ENCODE peak calls at places on chromosome 12, in nine cellular contexts. W is pancreas; J is transverse colon; C is CD8-positive, alpha-beta T cell; G is HCT116; K is right atrium auricular region; O is cardiac muscle cell; Q is H1; L is psoas muscle. P is an unnamed sample. For H3K36me3, H3K4me1 and H3K9me3, the result is how much of the 10 kb centered on the place peaks cover.

GRCh38 chr12:46964496-46965098 is 114.8 kb upstream of the PCED1B start:
- DNase-seq in W (no peak), J (no peak), C (no peak), G (no peak), K (no peak), O (peak), Q (no peak), L (no peak), P (no peak)

GRCh38 chr12:114041590-114041989 is 75.5 kb upstream of the RBM19 start:
- DNase-seq in W (no peak), J (no peak), C (no peak), G (no peak), K (no peak), O (no peak), Q (no peak), L (no peak), P (no peak)

GRCh38 chr12:107356266-107356936 is 263.1 kb upstream of the CRY1 start:
- DNase-seq in W (no peak), J (no peak), C (no peak), G (no peak), K (no peak), O (no peak), Q (no peak), L (no peak), P (no peak)

GRCh38 chr12:68236421-68237059 is 10.9 kb upstream of the IL26 start:
- DNase-seq in W (no peak), J (no peak), C (peak), G (no peak), K (no peak), O (no peak), Q (no peak), L (no peak), P (no peak)

GRCh38 chr12:25155031-25155576 is 39.9 kb downstream of the DNAI7 start:
- DNase-seq in W (no peak), J (no peak), C (no peak), G (peak), K (no peak), O (peak), Q (no peak), L (no peak), P (no peak)

GRCh38 chr12:82740129-82741000 is 53.7 kb downstream of the TMTC2 start:
- DNase-seq in W (no peak), J (no peak), C (no peak), G (peak), K (no peak), O (no peak), Q (no peak), L (no peak), P (no peak)

GRCh38 chr12:16021026-16021425 is 109.9 kb downstream of the DERA start:
- DNase-seq in W (no peak), J (no peak), C (no peak), G (no peak), K (no peak), O (no peak), Q (no peak), L (no peak), P (no peak)

GRCh38 chr12:34198924-34199323 is 176.6 kb downstream of the ALG10 start:
- DNase-seq in W (no peak), J (no peak), C (no peak), G (no peak), K (peak), O (no peak), Q (no peak), L (no peak), P (no peak)

GRCh38 chr12:59459966-59460365 is 135.9 kb upstream of the SLC16A7 start:
- DNase-seq in W (no peak), J (no peak), C (no peak), G (no peak), K (no peak), O (no peak), Q (no peak), L (no peak), P (no peak)

GRCh38 chr12:121196902-121197301 is 13.0 kb upstream of the P2RX4 start:
- DNase-seq in W (no peak), J (no peak), C (no peak), G (no peak), K (no peak), O (no peak), Q (no peak), L (no peak), P (no peak)

GRCh38 chr12:120466560-120467315 is 2.8 kb downstream of the SRSF9 start:
- DNase-seq in W (no peak), J (peak), C (no peak), G (peak), K (no peak), O (peak), Q (no peak), L (no peak), P (no peak)

GRCh38 chr12:49212572-49212971 is 23.7 kb upstream of the TUBA1A start:
- DNase-seq in W (no peak), J (no peak), C (no peak), G (no peak), K (no peak), O (no peak), Q (no peak), L (no peak), P (no peak)

GRCh38 chr12:124913474-124914391 is 717 bp downstream of the UBC start:
- DNase-seq in W (peak), J (peak), C (peak), G (no peak), K (peak), O (peak), Q (no peak), L (peak), P (peak)

GRCh38 chr12:65487679-65488078 is 209.2 kb downstream of the MSRB3 start:
- DNase-seq in W (no peak), J (no peak), C (no peak), G (no peak), K (no peak), O (no peak), Q (no peak), L (no peak), P (no peak)

GRCh38 chr12:59651230-59651920 is 55.5 kb downstream of the SLC16A7 start:
- DNase-seq in W (no peak), J (no peak), C (no peak), G (no peak), K (no peak), O (no peak), Q (no peak), L (no peak), P (no peak)

GRCh38 chr12:105462841-105463240 is 132.3 kb downstream of the C12orf75 start:
- DNase-seq in W (no peak), J (no peak), C (no peak), G (no peak), K (no peak), O (no peak), Q (no peak), L (no peak), P (no peak)

GRCh38 chr12:69502342-69503081 is 32.3 kb downstream of the FRS2 start:
- DNase-seq in W (no peak), J (no peak), C (no peak), G (peak), K (no peak), O (no peak), Q (no peak), L (no peak), P (no peak)

GRCh38 chr12:131962069-131962468 is 12.3 kb downstream of the EP400 start:
- DNase-seq in W (no peak), J (no peak), C (no peak), G (no peak), K (no peak), O (peak), Q (no peak), L (no peak), P (no peak)

GRCh38 chr12:123808167-123808566 is 46.1 kb downstream of the DNAH10 start:
- DNase-seq in W (no peak), J (no peak), C (no peak), G (peak), K (no peak), O (peak), Q (no peak), L (no peak), P (no peak)

GRCh38 chr12:120125792-120126634 is 9.5 kb upstream of the RAB35 start:
- DNase-seq in W (no peak), J (no peak), C (no peak), G (no peak), K (no peak), O (no peak), Q (no peak), L (no peak), P (no peak)

GRCh38 chr12:28144059-28144458 is 46.2 kb upstream of the CCDC91 start:
- DNase-seq in W (no peak), J (no peak), C (no peak), G (no peak), K (no peak), O (no peak), Q (no peak), L (no peak), P (no peak)

GRCh38 chr12:49662998-49663843 is 39.9 kb downstream of the PRPF40B start:
- DNase-seq in W (no peak), J (peak), C (peak), G (no peak), K (peak), O (peak), Q (peak), L (peak), P (peak)

GRCh38 chr12:92608418-92609091 is 94.2 kb upstream of the PLEKHG7 start:
- DNase-seq in W (no peak), J (no peak), C (no peak), G (peak), K (no peak), O (peak), Q (no peak), L (no peak), P (no peak)

GRCh38 chr12:1797011-1797901 is 23.1 kb upstream of the LRTM2 start:
- DNase-seq in W (peak), J (peak), C (peak), G (no peak), K (peak), O (no peak), Q (no peak), L (peak), P (peak)

GRCh38 chr12:122411537-122411936 is 10.9 kb downstream of the CLIP1 start:
- DNase-seq in W (no peak), J (no peak), C (no peak), G (no peak), K (no peak), O (no peak), Q (no peak), L (no peak), P (no peak)

GRCh38 chr12:49793620-49794019 is 34.6 kb downstream of the NCKAP5L start:
- DNase-seq in W (no peak), J (no peak), C (no peak), G (no peak), K (no peak), O (no peak), Q (no peak), L (no peak), P (no peak)

GRCh38 chr12:111825509-111825908 is 16.5 kb upstream of the MAPKAPK5 start:
- DNase-seq in W (no peak), J (no peak), C (no peak), G (no peak), K (no peak), O (no peak), Q (no peak), L (no peak), P (no peak)

GRCh38 chr12:58069268-58069967 is 128.1 kb downstream of the ATP23 start:
- DNase-seq in W (no peak), J (no peak), C (no peak), G (no peak), K (no peak), O (no peak), Q (no peak), L (no peak), P (no peak)

GRCh38 chr12:31783996-31784645 is 55.3 kb upstream of the AMN1 start:
- DNase-seq in W (no peak), J (no peak), C (no peak), G (no peak), K (no peak), O (no peak), Q (no peak), L (no peak), P (no peak)

GRCh38 chr12:5840900-5841299 is 104.2 kb downstream of the ANO2 start:
- DNase-seq in W (no peak), J (no peak), C (no peak), G (no peak), K (no peak), O (no peak), Q (no peak), L (no peak), P (no peak)

GRCh38 chr12:53999596-54000104 is 311 bp upstream of the HOXC9 start:
- DNase-seq in W (no peak), J (no peak), C (no peak), G (peak), K (no peak), O (no peak), Q (no peak), L (peak), P (no peak)

GRCh38 chr12:28189774-28190320 is 409 bp upstream of the CCDC91 start:
- DNase-seq in W (no peak), J (no peak), C (no peak), G (no peak), K (no peak), O (no peak), Q (no peak), L (no peak), P (no peak)

GRCh38 chr12:112747501-112747900 is 44.0 kb upstream of the RPH3A start:
- DNase-seq in W (no peak), J (no peak), C (no peak), G (no peak), K (no peak), O (no peak), Q (no peak), L (no peak), P (no peak)

GRCh38 chr12:118307069-118307954 is 65.4 kb downstream of the TAOK3 start:
- DNase-seq in W (no peak), J (no peak), C (no peak), G (no peak), K (no peak), O (no peak), Q (no peak), L (no peak), P (no peak)

DNA sequence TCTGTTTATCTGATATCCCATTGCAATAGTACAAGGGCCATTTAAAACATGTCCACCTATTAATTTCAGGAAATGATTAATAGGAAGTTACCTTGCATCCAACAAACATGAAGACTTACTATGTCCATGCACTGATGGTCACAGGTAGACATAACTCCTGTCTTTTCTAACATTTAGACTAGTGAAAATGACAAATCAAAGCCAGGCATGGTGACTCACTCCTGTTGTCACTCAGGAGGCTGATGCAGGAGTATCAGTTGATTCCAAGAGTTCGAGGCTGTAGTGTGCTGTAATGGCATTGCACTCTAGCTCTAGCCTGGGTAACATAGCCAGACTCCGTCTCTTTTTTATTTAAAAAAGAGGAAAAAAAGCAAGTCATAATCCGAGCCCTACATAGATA is 14.8 kb downstream of the HSP90B1 start:
- DNase-seq in W (no peak), J (no peak), C (no peak), G (no peak), K (no peak), O (no peak), Q (no peak), L (no peak), P (no peak)
- H3K36me3 ChIP-seq in W (half or more), J (under half), C (half or more), G (half or more), K (half or more), O (half or more), Q (half or more), L (half or more), P (half or more)

GRCh38 chr12:79887912-79888311 is 47.0 kb downstream of the PPP1R12A start:
- DNase-seq in W (no peak), J (no peak), C (no peak), G (no peak), K (no peak), O (no peak), Q (no peak), L (no peak), P (no peak)
- H3K4me1 ChIP-seq in W (under half), J (under half), C (under half), G (under half), K (half or more), O (under half), Q (under half), L (half or more), P (half or more)

DNA sequence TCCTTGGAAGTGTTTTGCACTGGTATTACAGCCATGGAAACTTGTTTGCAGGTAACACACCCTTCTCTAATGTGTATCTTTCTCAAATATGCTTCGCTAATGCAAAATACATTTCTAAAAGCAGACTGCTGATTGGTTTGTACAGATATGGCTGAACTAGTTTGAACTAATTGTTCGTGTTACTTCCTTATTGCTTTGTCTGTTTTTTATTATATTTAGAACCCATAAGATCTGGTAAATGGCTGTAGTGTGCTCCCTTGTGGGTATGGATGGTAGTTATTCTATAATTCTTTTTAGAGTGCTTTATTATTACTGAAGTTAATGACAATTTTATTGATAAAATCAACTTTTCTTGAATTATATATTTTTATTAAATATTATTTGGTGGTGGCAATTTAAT is 53.0 kb downstream of the ATF7IP start:
- DNase-seq in W (no peak), J (no peak), C (no peak), G (no peak), K (no peak), O (no peak), Q (no peak), L (no peak), P (no peak)
- H3K9me3 ChIP-seq in W (under half), J (under half), C (under half), G (under half), K (under half), O (under half), Q (under half), L (under half), P (under half)

GRCh38 chr12:109518820-109519665 is 41.6 kb downstream of the UBE3B start:
- DNase-seq in W (no peak), J (peak), C (peak), G (peak), K (peak), O (peak), Q (no peak), L (peak), P (peak)

GRCh38 chr12:109519787-109520186 is 42.4 kb downstream of the UBE3B start:
- DNase-seq in W (no peak), J (no peak), C (no peak), G (no peak), K (no peak), O (no peak), Q (no peak), L (no peak), P (no peak)

GRCh38 chr12:109513977-109514376 is 36.5 kb downstream of the UBE3B start:
- DNase-seq in W (no peak), J (no peak), C (no peak), G (no peak), K (no peak), O (no peak), Q (no peak), L (no peak), P (peak)

GRCh38 chr12:109512608-109513007 is 35.2 kb downstream of the UBE3B start:
- DNase-seq in W (no peak), J (no peak), C (no peak), G (no peak), K (no peak), O (no peak), Q (no peak), L (no peak), P (no peak)

GRCh38 chr12:109517619-109518018 is 40.2 kb downstream of the UBE3B start:
- DNase-seq in W (no peak), J (no peak), C (no peak), G (no peak), K (no peak), O (no peak), Q (no peak), L (no peak), P (no peak)
- H3K36me3 ChIP-seq in W (under half), J (under half), C (under half), G (under half), K (half or more), O (under half), Q (under half), L (half or more), P (half or more)

GRCh38 chr12:110689002-110689600 is at the start of gene HVCN1:
- DNase-seq in W (no peak), J (peak), C (peak), G (no peak), K (peak), O (peak), Q (no peak), L (peak), P (peak)
- H3K4me1 ChIP-seq in W (under half), J (under half), C (under half), G (under half), K (under half), O (under half), Q (under half), L (under half), P (under half)

GRCh38 chr12:133206390-133206789 is 25.1 kb downstream of the ZNF268 start:
- DNase-seq in W (no peak), J (no peak), C (no peak), G (no peak), K (no peak), O (no peak), Q (no peak), L (no peak), P (no peak)
- H3K9me3 ChIP-seq in W (under half), J (half or more), C (half or more), G (under half), K (half or more), O (under half), Q (half or more), L (half or more), P (half or more)

GRCh38 chr12:63945777-63946176 is 101.3 kb downstream of the SRGAP1 start:
- DNase-seq in W (no peak), J (no peak), C (no peak), G (no peak), K (no peak), O (no peak), Q (no peak), L (no peak), P (no peak)
- H3K36me3 ChIP-seq in W (under half), J (under half), C (under half), G (under half), K (under half), O (under half), Q (under half), L (under half), P (under half)